ENCODE peak calls at places on chromosomes 3 and 15, in eight cellular contexts. H, E, O, G, T, Y, X and U are unnamed samples.

GRCh38 chr3:51478630-51479029 is 21.2 kb downstream of the DCAF1 start:
- DNase-seq in H (no peak), E (no peak), O (no peak), G (no peak), T (no peak), Y (no peak), X (no peak), U (no peak)

GRCh38 chr3:184712579-184713355 is 903 bp upstream of the MAGEF1 start:
- DNase-seq in H (no peak), E (no peak), O (no peak), G (no peak), T (no peak), Y (no peak), X (no peak), U (no peak)

GRCh38 chr15:74845581-74845980 is 2.6 kb upstream of the ULK3 start:
- DNase-seq in H (no peak), E (no peak), O (no peak), G (no peak), T (no peak), Y (no peak), X (no peak), U (no peak)

GRCh38 chr15:42612367-42612912 is 37.0 kb downstream of the STARD9 start:
- DNase-seq in H (no peak), E (no peak), O (no peak), G (no peak), T (no peak), Y (no peak), X (no peak), U (no peak)

GRCh38 chr3:71442648-71443047 is 140.9 kb downstream of the FOXP1 start:
- DNase-seq in H (no peak), E (no peak), O (no peak), G (no peak), T (no peak), Y (no peak), X (no peak), U (no peak)

GRCh38 chr15:99961011-99961441 is 227.8 kb upstream of the LYSMD4 start:
- DNase-seq in H (peak), E (no peak), O (no peak), G (no peak), T (peak), Y (peak), X (no peak), U (no peak)

GRCh38 chr3:52568066-52568465 is 31.7 kb downstream of the UQCC5 start:
- DNase-seq in H (no peak), E (no peak), O (no peak), G (no peak), T (no peak), Y (no peak), X (no peak), U (no peak)

GRCh38 chr15:89034305-89034704 is 54.0 kb upstream of the ABHD2 start:
- DNase-seq in H (no peak), E (no peak), O (no peak), G (no peak), T (no peak), Y (no peak), X (no peak), U (no peak)

GRCh38 chr15:30905821-30906220 is 2.1 kb downstream of the FAN1 start:
- DNase-seq in H (no peak), E (no peak), O (no peak), G (no peak), T (no peak), Y (no peak), X (no peak), U (no peak)

GRCh38 chr3:129927072-129927471 is 33.6 kb upstream of the TMCC1 start:
- DNase-seq in H (no peak), E (no peak), O (no peak), G (no peak), T (no peak), Y (no peak), X (no peak), U (peak)

GRCh38 chr3:118400086-118400485 is 634.6 kb downstream of the IGSF11 start:
- DNase-seq in H (no peak), E (no peak), O (no peak), G (no peak), T (no peak), Y (no peak), X (no peak), U (no peak)

GRCh38 chr15:23067416-23067815 is 28.0 kb upstream of the TUBGCP5 start:
- DNase-seq in H (no peak), E (peak), O (no peak), G (no peak), T (no peak), Y (no peak), X (no peak), U (no peak)

GRCh38 chr3:79587150-79587549 is 180.6 kb downstream of the ROBO1 start:
- DNase-seq in H (no peak), E (no peak), O (no peak), G (no peak), T (no peak), Y (no peak), X (no peak), U (no peak)

GRCh38 chr3:123027292-123028232 is at the start of gene SEMA5B:
- DNase-seq in H (peak), E (no peak), O (no peak), G (peak), T (peak), Y (peak), X (peak), U (no peak)
- TF ChIP-seq CTCF in H (no peak), E (peak), O (peak), G (peak), T (peak), Y (peak), X (peak), U (no peak)

DNA sequence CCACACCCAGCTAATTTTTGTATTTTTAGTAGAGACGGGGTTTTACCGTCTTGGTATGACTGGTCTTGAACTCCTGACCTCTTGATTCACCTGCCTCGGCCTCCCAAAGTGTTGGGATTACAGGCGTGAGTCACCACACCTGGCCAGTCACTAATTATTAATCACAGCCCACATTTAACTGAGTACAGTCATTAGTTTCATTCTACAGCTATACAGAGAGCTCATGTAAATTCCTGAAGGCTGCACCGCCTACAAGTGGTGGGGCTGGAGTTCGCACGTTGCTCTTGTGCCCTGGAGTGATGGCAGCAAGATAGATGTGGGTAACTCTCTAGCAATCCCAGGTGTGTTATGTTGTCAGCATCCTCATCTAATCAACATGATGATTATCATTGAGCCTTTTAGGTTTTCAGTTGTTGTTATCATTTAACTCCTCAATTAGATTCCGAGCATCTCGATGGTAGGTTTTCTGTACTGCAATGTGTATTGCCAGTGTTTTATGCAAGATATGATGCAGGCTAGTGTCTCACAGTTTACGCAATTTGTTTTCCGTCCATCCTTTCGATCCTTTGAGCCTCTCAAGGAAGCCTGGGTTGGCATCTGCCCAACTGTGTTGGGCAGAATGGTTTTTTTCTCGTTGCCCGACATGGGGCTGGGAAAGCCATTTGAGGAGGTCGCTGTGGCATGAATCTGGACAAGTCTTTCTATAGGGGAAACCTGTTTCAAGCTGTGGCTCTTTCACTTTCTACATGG is 216.3 kb downstream of the LPP start:
- DNase-seq in H (no peak), E (no peak), O (no peak), G (no peak), T (no peak), Y (no peak), X (no peak), U (no peak)
- TF ChIP-seq CTCF in H (no peak), E (no peak), O (no peak), G (no peak), T (no peak), Y (no peak), X (no peak), U (peak)

GRCh38 chr3:34155108-34155507 is 356.7 kb downstream of the PDCD6IP start:
- DNase-seq in H (no peak), E (no peak), O (no peak), G (no peak), T (no peak), Y (no peak), X (no peak), U (no peak)

GRCh38 chr3:34146596-34146995 is 348.2 kb downstream of the PDCD6IP start:
- DNase-seq in H (no peak), E (no peak), O (no peak), G (no peak), T (no peak), Y (no peak), X (no peak), U (no peak)

GRCh38 chr3:34155666-34156065 is 357.2 kb downstream of the PDCD6IP start:
- DNase-seq in H (no peak), E (no peak), O (no peak), G (no peak), T (no peak), Y (no peak), X (no peak), U (no peak)

GRCh38 chr3:34152641-34153040 is 354.2 kb downstream of the PDCD6IP start:
- DNase-seq in H (no peak), E (no peak), O (no peak), G (no peak), T (no peak), Y (no peak), X (no peak), U (no peak)

GRCh38 chr3:34150987-34151386 is 352.6 kb downstream of the PDCD6IP start:
- DNase-seq in H (no peak), E (no peak), O (no peak), G (no peak), T (no peak), Y (no peak), X (no peak), U (no peak)
- TF ChIP-seq CTCF in H (no peak), E (no peak), O (no peak), G (no peak), T (no peak), Y (no peak), X (no peak), U (no peak)

GRCh38 chr15:64742921-64743320 is 32.5 kb downstream of the RBPMS2 start:
- DNase-seq in H (no peak), E (no peak), O (no peak), G (no peak), T (no peak), Y (no peak), X (no peak), U (no peak)

GRCh38 chr15:64739216-64739976 is 36.0 kb downstream of the RBPMS2 start:
- DNase-seq in H (no peak), E (no peak), O (no peak), G (no peak), T (no peak), Y (no peak), X (no peak), U (no peak)

GRCh38 chr15:64738231-64739095 is 36.9 kb downstream of the RBPMS2 start:
- DNase-seq in H (no peak), E (no peak), O (no peak), G (no peak), T (no peak), Y (no peak), X (peak), U (no peak)

GRCh38 chr15:64742385-64742784 is 33.0 kb downstream of the RBPMS2 start:
- DNase-seq in H (no peak), E (no peak), O (no peak), G (no peak), T (no peak), Y (no peak), X (peak), U (no peak)

DNA sequence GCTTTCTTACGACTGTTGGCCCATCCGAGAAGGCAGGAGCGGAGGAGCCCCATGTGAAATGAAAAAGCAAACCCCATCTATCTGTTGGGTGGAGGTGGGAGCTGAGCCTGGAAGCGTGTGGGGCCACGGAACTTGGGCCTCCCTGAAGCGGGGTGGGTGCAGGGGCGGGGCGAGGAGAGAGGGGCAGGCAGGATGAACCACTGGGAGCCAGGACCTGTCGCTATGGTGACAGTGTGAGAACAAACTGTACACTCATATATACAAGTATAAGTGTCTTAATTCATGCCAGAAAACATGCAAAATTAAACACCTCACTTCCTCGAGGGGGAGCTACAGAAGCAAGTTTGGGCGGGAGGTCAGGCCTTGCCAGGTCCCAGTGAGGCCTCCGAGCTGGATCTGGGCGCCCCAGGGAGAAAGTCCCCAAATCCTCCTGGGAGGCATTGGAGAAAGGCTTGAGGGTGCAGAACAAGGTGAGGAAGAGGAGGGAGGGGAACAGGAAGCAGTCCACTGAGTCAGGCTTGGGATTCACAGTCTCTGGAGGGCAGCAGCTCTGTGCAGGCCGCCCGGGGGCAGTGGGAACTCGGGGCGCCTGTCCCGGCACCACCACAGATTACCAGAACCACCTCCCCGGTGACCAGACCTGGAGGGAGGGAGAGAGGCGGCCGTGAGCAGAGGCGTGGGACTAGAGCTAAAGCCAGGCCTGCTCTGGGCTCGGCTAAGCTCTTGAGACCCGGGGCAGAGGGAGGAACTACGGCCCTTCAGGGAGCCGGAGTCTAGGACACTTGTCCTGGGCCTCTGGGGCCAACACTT is 34.8 kb downstream of the RBPMS2 start:
- DNase-seq in H (no peak), E (no peak), O (no peak), G (peak), T (no peak), Y (no peak), X (no peak), U (no peak)
- TF ChIP-seq CTCF in H (no peak), E (no peak), O (peak), G (peak), T (no peak), Y (no peak), X (no peak), U (peak)